ENCODE peak calls at places on chromosome 10, in ten cellular contexts. U is skeletal muscle cell; K is mammary epithelial cell; T is AG08395; Q is CD4-positive, CD25-positive, alpha-beta regulatory T cell; V is stimulated activated CD4-positive, alpha-beta T cell treated with anti-CD3 and anti-CD28 coated beads, Interleukin-1b, Interleukin-23, amount 100 ng/mL, for 48 hours; X is CD8-positive, alpha-beta T cell; I is posterior cingulate gyrus; W is T-helper 22 cell; P is CD8-positive, alpha-beta memory T cell. E is an unnamed sample.

GRCh38 chr10:75722609-75723008 is 291.2 kb downstream of the LRMDA start:
- DNase-seq in X (no peak), V (no peak), K (no peak), W (no peak), T (no peak), P (no peak), Q (no peak), I (no peak), U (no peak), E (no peak)

GRCh38 chr10:53624722-53625121 is 852.1 kb upstream of the MBL2 start:
- DNase-seq in V (no peak), P (no peak), K (no peak), U (no peak), I (no peak), Q (no peak), X (no peak), W (no peak), T (no peak), E (no peak)

GRCh38 chr10:4191354-4191753 is 406.3 kb upstream of the KLF6 start:
- DNase-seq in T (no peak), X (no peak), U (no peak), Q (no peak), V (no peak), P (no peak), I (no peak), W (no peak), K (peak), E (no peak)

GRCh38 chr10:69577268-69578232 is 4.3 kb upstream of the NEUROG3 start:
- DNase-seq in I (no peak), K (peak), V (no peak), W (no peak), U (no peak), Q (no peak), P (no peak), X (no peak), T (no peak), E (no peak)

GRCh38 chr10:69479241-69479730 is 28.0 kb downstream of the TSPAN15 start:
- DNase-seq in V (no peak), K (no peak), U (no peak), I (peak), W (no peak), P (no peak), T (no peak), Q (no peak), X (no peak), E (no peak)

GRCh38 chr10:126243306-126243705 is 145.0 kb downstream of the ADAM12 start:
- DNase-seq in P (no peak), X (no peak), I (no peak), T (no peak), W (no peak), Q (no peak), K (no peak), U (no peak), V (no peak), E (no peak)

GRCh38 chr10:93180402-93181040 is 106.8 kb downstream of the CYP26A1 start:
- DNase-seq in U (no peak), V (no peak), I (no peak), P (no peak), T (peak), K (peak), W (no peak), X (no peak), Q (no peak), E (peak)

GRCh38 chr10:49738616-49739360 is 23.3 kb downstream of the OGDHL start:
- DNase-seq in W (no peak), K (no peak), T (no peak), V (no peak), Q (no peak), U (no peak), I (no peak), X (no peak), P (no peak), E (no peak)

GRCh38 chr10:103500481-103500880 is 7.0 kb downstream of the NEURL1 start:
- DNase-seq in V (no peak), I (no peak), T (no peak), K (no peak), Q (no peak), X (no peak), P (no peak), W (no peak), U (no peak), E (no peak)

GRCh38 chr10:46024948-46025347 is 5.5 kb downstream of the NCOA4 start:
- DNase-seq in T (no peak), P (no peak), W (no peak), X (no peak), Q (no peak), I (no peak), V (no peak), K (no peak), U (no peak), E (no peak)

GRCh38 chr10:122279725-122280141 is 8.6 kb downstream of the BTBD16 start:
- DNase-seq in Q (no peak), P (no peak), W (no peak), T (peak), X (no peak), V (peak), U (no peak), K (peak), I (peak), E (no peak)

GRCh38 chr10:48389272-48389671 is 82.8 kb downstream of the MAPK8 start:
- DNase-seq in U (no peak), Q (no peak), W (no peak), X (no peak), V (no peak), I (no peak), P (no peak), T (no peak), K (no peak), E (no peak)

GRCh38 chr10:89659185-89660131 is 14.4 kb upstream of the PANK1 start:
- DNase-seq in V (no peak), X (no peak), T (peak), W (no peak), I (no peak), Q (no peak), U (no peak), P (no peak), K (no peak), E (no peak)

GRCh38 chr10:68103237-68103866 is 5.9 kb upstream of the MYPN start:
- DNase-seq in Q (no peak), P (no peak), I (no peak), W (no peak), K (no peak), V (no peak), T (no peak), X (no peak), U (no peak), E (no peak)

GRCh38 chr10:75035975-75036708 is 75.3 kb upstream of the SAMD8 start:
- DNase-seq in V (no peak), I (no peak), W (no peak), U (no peak), K (peak), T (peak), P (no peak), Q (no peak), X (peak), E (no peak)

GRCh38 chr10:64449603-64450002 is 928.4 kb downstream of the REEP3 start:
- DNase-seq in I (no peak), V (no peak), U (no peak), K (no peak), P (no peak), W (no peak), Q (no peak), X (no peak), T (no peak), E (no peak)

GRCh38 chr10:69576334-69577011 is 3.3 kb upstream of the NEUROG3 start:
- DNase-seq in V (no peak), K (peak), Q (no peak), T (no peak), P (no peak), W (no peak), I (no peak), U (no peak), X (no peak), E (no peak)

GRCh38 chr10:8897769-8898168 is 843.3 kb downstream of the GATA3 start:
- DNase-seq in X (no peak), I (no peak), V (no peak), U (no peak), Q (no peak), P (no peak), T (no peak), W (no peak), K (no peak), E (no peak)

GRCh38 chr10:78727728-78728127 is 341.0 kb upstream of the ZMIZ1 start:
- DNase-seq in T (no peak), X (no peak), K (no peak), U (no peak), W (no peak), I (no peak), Q (no peak), P (no peak), V (no peak), E (no peak)

GRCh38 chr10:28841625-28842024 is 164.3 kb downstream of the BAMBI start:
- DNase-seq in Q (no peak), W (no peak), K (no peak), P (no peak), U (peak), I (no peak), V (no peak), T (peak), X (no peak), E (no peak)

GRCh38 chr10:129057856-129058663 is 409.0 kb upstream of the MGMT start:
- DNase-seq in U (peak), X (peak), K (no peak), P (no peak), V (peak), T (no peak), Q (peak), I (no peak), W (no peak), E (no peak)

GRCh38 chr10:49152663-49153062 is 18.8 kb upstream of the FAM170B start:
- DNase-seq in U (no peak), V (no peak), T (no peak), X (no peak), W (no peak), K (no peak), I (no peak), P (no peak), Q (no peak), E (no peak)

GRCh38 chr10:46225597-46225996 is 61.2 kb upstream of the ANTXRL start:
- DNase-seq in X (no peak), Q (no peak), K (no peak), P (no peak), I (no peak), U (no peak), T (no peak), W (no peak), V (no peak), E (no peak)

GRCh38 chr10:3126741-3127342 is 45.7 kb downstream of the PITRM1 start:
- DNase-seq in T (no peak), I (no peak), K (no peak), U (no peak), V (no peak), X (no peak), Q (no peak), W (no peak), P (no peak), E (no peak)

GRCh38 chr10:47403401-47404318 is 19.6 kb upstream of the ZNF488 start:
- DNase-seq in W (no peak), I (no peak), V (no peak), X (no peak), T (no peak), K (no peak), U (no peak), P (no peak), Q (no peak), E (no peak)

GRCh38 chr10:104262055-104262454 is 6.9 kb upstream of the GSTO2 start:
- DNase-seq in I (no peak), K (no peak), X (no peak), U (no peak), W (no peak), Q (no peak), V (no peak), P (no peak), T (no peak), E (no peak)

GRCh38 chr10:82429302-82429701 is 554.3 kb downstream of the NRG3 start:
- DNase-seq in P (no peak), K (no peak), V (no peak), W (no peak), Q (no peak), X (no peak), U (no peak), T (no peak), I (no peak), E (no peak)

GRCh38 chr10:70925377-70926214 is 37.2 kb upstream of the PCBD1 start:
- DNase-seq in W (no peak), P (peak), U (no peak), Q (peak), T (peak), K (no peak), X (peak), I (peak), V (peak), E (peak)

GRCh38 chr10:58508316-58508715 is 4.4 kb upstream of the BICC1 start:
- DNase-seq in P (no peak), Q (no peak), W (no peak), I (no peak), K (peak), T (peak), X (no peak), V (no peak), U (no peak), E (no peak)

GRCh38 chr10:110305767-110306451 is 1.2 kb upstream of the SMNDC1 start:
- DNase-seq in V (peak), I (no peak), W (peak), T (peak), P (peak), K (peak), Q (peak), U (peak), X (peak), E (no peak)

GRCh38 chr10:124616836-124617130 is 127.4 kb downstream of the FAM53B start:
- DNase-seq in I (no peak), P (no peak), K (no peak), X (no peak), W (no peak), V (no peak), U (no peak), Q (no peak), T (no peak), E (no peak)

GRCh38 chr10:34178756-34179155 is 636.3 kb downstream of the PARD3 start:
- DNase-seq in W (no peak), V (no peak), I (no peak), U (peak), P (no peak), K (no peak), T (no peak), Q (no peak), X (no peak), E (no peak)

GRCh38 chr10:89053555-89053954 is 63.0 kb downstream of the FAS start:
- DNase-seq in Q (no peak), X (no peak), P (no peak), U (no peak), V (no peak), I (no peak), K (no peak), T (no peak), W (no peak), E (no peak)

GRCh38 chr10:42781893-42782445 is 626 bp upstream of the BMS1 start:
- DNase-seq in U (no peak), I (no peak), Q (no peak), T (no peak), P (no peak), X (no peak), W (no peak), V (peak), K (no peak), E (no peak)

GRCh38 chr10:24034571-24034970 is 174.4 kb upstream of the KIAA1217 start:
- DNase-seq in I (no peak), V (no peak), U (no peak), Q (no peak), T (no peak), X (no peak), K (no peak), W (no peak), P (no peak), E (no peak)

GRCh38 chr10:8044908-8045727 is 9.4 kb upstream of the GATA3 start:
- DNase-seq in T (no peak), P (no peak), I (no peak), U (no peak), X (no peak), W (no peak), K (peak), V (no peak), Q (no peak), E (no peak)

GRCh38 chr10:78624791-78625190 is 444.0 kb upstream of the ZMIZ1 start:
- DNase-seq in I (no peak), V (no peak), X (peak), T (no peak), Q (no peak), P (no peak), W (no peak), U (no peak), K (no peak), E (no peak)

GRCh38 chr10:70344144-70344543 is 38.3 kb downstream of the LRRC20 start:
- DNase-seq in I (no peak), P (no peak), X (no peak), T (no peak), Q (no peak), K (no peak), U (no peak), W (no peak), V (no peak), E (no peak)

E was measured in aorta.